ENCODE peak calls at places on chromosomes 13 and 19, in ten cellular contexts. K is NCI-H1436; U is NCI-H1092; T is stimulated activated naive CD8-positive, alpha-beta T cell treated with anti-CD3 and anti-CD28 coated beads, Interleukin-15, Interleukin-2, amounts not matched to agents 100 U/mL and 50 U/mL, for 24 hours; P is stimulated activated CD8-positive, alpha-beta memory T cell treated with anti-CD3 and anti-CD28 coated beads, Interleukin-15, amount 100 ng/mL, for 1 hour; A is stimulated activated CD4-positive, alpha-beta T cell treated with anti-CD3 and anti-CD28 coated beads, Interleukin-15, amount 100 ng/mL, for 24 hours; J is NAMALWA; W is ELF-1; G is HEK293T; Z is psoas muscle. V is an unnamed sample.

GRCh38 chr13:21361706-21362105 is 97.4 kb downstream of the ZDHHC20 start:
- DNase-seq in K (no peak), U (no peak), T (no peak), P (no peak), A (no peak), J (no peak), W (no peak), G (no peak), Z (no peak), V (no peak)

GRCh38 chr13:97499181-97499580 is 65.2 kb downstream of the RAP2A start:
- DNase-seq in K (no peak), U (peak; percentile 72), T (no peak), P (no peak), A (no peak), J (no peak), W (no peak), G (no peak), Z (no peak), V (no peak)

GRCh38 chr13:36096411-36097184 is 34.6 kb downstream of the DCLK1 start:
- DNase-seq in K (no peak), U (no peak), T (no peak), P (no peak), A (no peak), J (no peak), W (no peak), G (no peak), Z (no peak), V (no peak)

GRCh38 chr13:49444517-49445395 is 682 bp downstream of the SETDB2 start:
- DNase-seq in K (no peak), U (no peak), T (peak; percentile 28), P (no peak), A (peak; percentile 14), J (peak; percentile 91), W (peak; percentile 38), G (peak; percentile 11), Z (no peak), V (no peak)

GRCh38 chr19:40594251-40594650 is 6.9 kb upstream of the LTBP4 start:
- DNase-seq in K (peak; percentile 44), U (no peak), T (no peak), P (no peak), A (no peak), J (no peak), W (no peak), G (no peak), Z (no peak), V (peak; percentile 40)

GRCh38 chr13:113029487-113030258 is 60.7 kb downstream of the MCF2L start:
- DNase-seq in K (peak; percentile 15), U (no peak), T (peak; percentile 74), P (peak; percentile 14), A (peak; percentile 67), J (peak; percentile 60), W (peak; percentile 75), G (peak; percentile 56), Z (no peak), V (peak; percentile 66)

GRCh38 chr19:29545866-29546582 is 20.2 kb downstream of the VSTM2B start:
- DNase-seq in K (no peak), U (no peak), T (no peak), P (no peak), A (no peak), J (no peak), W (no peak), G (no peak), Z (no peak), V (no peak)

GRCh38 chr19:2305974-2306806 is 1.8 kb downstream of the LINGO3 start:
- DNase-seq in K (no peak), U (no peak), T (no peak), P (no peak), A (no peak), J (no peak), W (no peak), G (no peak), Z (no peak), V (no peak)

GRCh38 chr13:27644302-27644701 is 22.6 kb downstream of the POLR1D start:
- DNase-seq in K (no peak), U (no peak), T (no peak), P (no peak), A (no peak), J (no peak), W (no peak), G (no peak), Z (no peak), V (no peak)

GRCh38 chr19:42965204-42965603 is 28.2 kb upstream of the PSG7 start:
- DNase-seq in K (no peak), U (no peak), T (no peak), P (no peak), A (no peak), J (no peak), W (no peak), G (no peak), Z (no peak), V (no peak)

GRCh38 chr13:65553328-65553727 is 1676.8 kb downstream of the PCDH9 start:
- DNase-seq in K (no peak), U (no peak), T (no peak), P (no peak), A (no peak), J (no peak), W (no peak), G (no peak), Z (no peak), V (no peak)

GRCh38 chr19:55014714-55015113 is 23.4 kb downstream of the GP6 start:
- DNase-seq in K (no peak), U (no peak), T (no peak), P (no peak), A (peak; percentile 12), J (no peak), W (no peak), G (no peak), Z (no peak), V (no peak)

GRCh38 chr13:36297259-36297599 is 385 bp downstream of the CCDC169 start:
- DNase-seq in K (no peak), U (no peak), T (no peak), P (no peak), A (no peak), J (peak; percentile 3), W (no peak), G (no peak), Z (no peak), V (no peak)

GRCh38 chr13:46165485-46166220 is 16.3 kb downstream of the LCP1 start:
- DNase-seq in K (no peak), U (no peak), T (peak; percentile 57), P (no peak), A (peak; percentile 65), J (peak; percentile 70), W (no peak), G (no peak), Z (no peak), V (no peak)

GRCh38 chr19:18659281-18660050 is 22.6 kb downstream of the KLHL26 start:
- DNase-seq in K (no peak), U (no peak), T (no peak), P (no peak), A (no peak), J (no peak), W (no peak), G (no peak), Z (peak; percentile 82), V (no peak)

GRCh38 chr13:60369242-60369641 is 27.8 kb upstream of the TDRD3 start:
- DNase-seq in K (no peak), U (no peak), T (no peak), P (no peak), A (no peak), J (peak; percentile 63), W (peak; percentile 11), G (no peak), Z (no peak), V (no peak)

GRCh38 chr13:55728229-55728628 is 1412.5 kb upstream of the PRR20A start:
- DNase-seq in K (no peak), U (no peak), T (no peak), P (no peak), A (no peak), J (no peak), W (no peak), G (peak; percentile 9), Z (no peak), V (no peak)

GRCh38 chr13:73411067-73411809 is 352.4 kb downstream of the KLF5 start:
- DNase-seq in K (peak; percentile 48), U (no peak), T (no peak), P (no peak), A (no peak), J (no peak), W (no peak), G (no peak), Z (no peak), V (no peak)

GRCh38 chr13:20439261-20439660 is 86.4 kb downstream of the CRYL1 start:
- DNase-seq in K (no peak), U (no peak), T (no peak), P (no peak), A (no peak), J (no peak), W (no peak), G (no peak), Z (no peak), V (no peak)

GRCh38 chr13:44116562-44117315 is 237.0 kb downstream of the LACC1 start:
- DNase-seq in K (no peak), U (no peak), T (peak; percentile 8), P (no peak), A (no peak), J (peak; percentile 47), W (peak; percentile 21), G (no peak), Z (no peak), V (no peak)

GRCh38 chr19:406999-407491 is 1.9 kb downstream of the C2CD4C start:
- DNase-seq in K (no peak), U (no peak), T (no peak), P (no peak), A (no peak), J (no peak), W (no peak), G (no peak), Z (peak; percentile 20), V (no peak)

GRCh38 chr19:45467456-45468158 is at the start of gene FOSB:
- DNase-seq in K (peak; percentile 95), U (peak; percentile 85), T (peak; percentile 93), P (peak; percentile 90), A (peak; percentile 93), J (peak; percentile 97), W (peak; percentile 96), G (peak; percentile 94), Z (peak; percentile 97), V (peak; percentile 95)

GRCh38 chr13:100443998-100444328 is 144.6 kb downstream of the GGACT start:
- DNase-seq in K (no peak), U (no peak), T (no peak), P (no peak), A (no peak), J (no peak), W (no peak), G (no peak), Z (no peak), V (no peak)

GRCh38 chr19:12425501-12426274 is 15.1 kb downstream of the ZNF443 start:
- DNase-seq in K (no peak), U (no peak), T (no peak), P (no peak), A (no peak), J (no peak), W (no peak), G (no peak), Z (no peak), V (no peak)

GRCh38 chr19:6713773-6714692 is 6.4 kb downstream of the C3 start:
- DNase-seq in K (no peak), U (no peak), T (no peak), P (no peak), A (no peak), J (no peak), W (no peak), G (no peak), Z (peak; percentile 30), V (no peak)

GRCh38 chr13:35485451-35485850 is 9.0 kb upstream of the MAB21L1 start:
- DNase-seq in K (peak; percentile 41), U (no peak), T (no peak), P (no peak), A (no peak), J (peak; percentile 20), W (peak; percentile 13), G (no peak), Z (no peak), V (peak; percentile 26)

GRCh38 chr13:98299954-98300350 is 122.9 kb upstream of the RNF113B start:
- DNase-seq in K (no peak), U (no peak), T (no peak), P (no peak), A (no peak), J (no peak), W (no peak), G (no peak), Z (no peak), V (no peak)

GRCh38 chr13:110758195-110758594 is 44.7 kb downstream of the ING1 start:
- DNase-seq in K (no peak), U (no peak), T (no peak), P (no peak), A (no peak), J (no peak), W (no peak), G (no peak), Z (no peak), V (no peak)